ENCODE peak calls at places on chromosome 3, in six cellular contexts. Z is psoas muscle; V is GM23338; K is sigmoid colon; X is CD8-positive, alpha-beta T cell; C is left lung. U is an unnamed sample.

GRCh38 chr3:59783468-59783988 is 733.7 kb upstream of the CFAP20DC start:
- DNase-seq in Z (no peak), V (no peak), K (no peak), X (no peak), C (no peak), U (no peak)

GRCh38 chr3:165983284-165983683 is 146.1 kb upstream of the BCHE start:
- DNase-seq in Z (no peak), V (peak; percentile 45), K (no peak), X (no peak), C (no peak), U (no peak)

GRCh38 chr3:94787734-94788133 is 724.9 kb downstream of the NSUN3 start:
- DNase-seq in Z (no peak), V (no peak), K (no peak), X (no peak), C (no peak), U (no peak)

GRCh38 chr3:71156062-71156665 is 427.4 kb downstream of the FOXP1 start:
- DNase-seq in Z (no peak), V (no peak), K (no peak), X (no peak), C (no peak), U (no peak)

GRCh38 chr3:130392266-130392665 is 46.8 kb downstream of the COL6A5 start:
- DNase-seq in Z (no peak), V (no peak), K (no peak), X (no peak), C (no peak), U (no peak)

GRCh38 chr3:48478631-48479555 is 25.1 kb downstream of the SHISA5 start:
- DNase-seq in Z (no peak), V (no peak), K (no peak), X (peak; percentile 87), C (no peak), U (no peak)

GRCh38 chr3:153350420-153350819 is 188.4 kb downstream of the RAP2B start:
- DNase-seq in Z (no peak), V (no peak), K (no peak), X (no peak), C (no peak), U (no peak)

GRCh38 chr3:5122741-5123706 is 932 bp downstream of the ARL8B start:
- DNase-seq in Z (peak; percentile 73), V (peak; percentile 79), K (peak; percentile 68), X (peak; percentile 50), C (peak; percentile 61), U (peak; percentile 65)

GRCh38 chr3:157816296-157816695 is 289.9 kb downstream of the SHOX2 start:
- DNase-seq in Z (no peak), V (no peak), K (no peak), X (no peak), C (no peak), U (no peak)

GRCh38 chr3:93867425-93867824 is 106.3 kb downstream of the PROS1 start:
- DNase-seq in Z (no peak), V (peak; percentile 8), K (no peak), X (no peak), C (no peak), U (no peak)

GRCh38 chr3:77081240-77081661 is 41.4 kb downstream of the ROBO2 start:
- DNase-seq in Z (no peak), V (no peak), K (no peak), X (no peak), C (peak; percentile 33), U (no peak)

GRCh38 chr3:10502185-10502880 is 3.1 kb downstream of the ATP2B2 start:
- DNase-seq in Z (no peak), V (no peak), K (no peak), X (no peak), C (no peak), U (no peak)

GRCh38 chr3:46578973-46579755 is 13.1 kb upstream of the LRRC2 start:
- DNase-seq in Z (no peak), V (no peak), K (no peak), X (no peak), C (no peak), U (no peak)

GRCh38 chr3:41199866-41200668 is 762 bp downstream of the CTNNB1 start:
- DNase-seq in Z (no peak), V (peak; percentile 79), K (peak; percentile 70), X (no peak), C (peak; percentile 49), U (no peak)

GRCh38 chr3:188261011-188261410 is 107.1 kb downstream of the LPP start:
- DNase-seq in Z (no peak), V (no peak), K (no peak), X (no peak), C (no peak), U (no peak)

GRCh38 chr3:29683306-29683993 is 402.6 kb downstream of the RBMS3 start:
- DNase-seq in Z (no peak), V (no peak), K (no peak), X (no peak), C (no peak), U (no peak)

GRCh38 chr3:180048108-180048507 is 11.4 kb upstream of the PEX5L start:
- DNase-seq in Z (no peak), V (no peak), K (no peak), X (no peak), C (no peak), U (no peak)

GRCh38 chr3:42698911-42699230 is 3.7 kb downstream of the HHATL start:
- DNase-seq in Z (peak; percentile 69), V (no peak), K (no peak), X (peak; percentile 34), C (no peak), U (peak; percentile 53)

GRCh38 chr3:43995078-43995928 is 246.4 kb upstream of the TOPAZ1 start:
- DNase-seq in Z (no peak), V (peak; percentile 77), K (no peak), X (no peak), C (no peak), U (no peak)

GRCh38 chr3:17730318-17730967 is 12.0 kb downstream of the TBC1D5 start:
- DNase-seq in Z (no peak), V (peak; percentile 4), K (no peak), X (no peak), C (peak; percentile 55), U (no peak)

GRCh38 chr3:14440168-14440518 is 37.7 kb downstream of the SLC6A6 start:
- DNase-seq in Z (no peak), V (no peak), K (no peak), X (no peak), C (no peak), U (no peak)

GRCh38 chr3:14439501-14440167 is 37.2 kb downstream of the SLC6A6 start:
- DNase-seq in Z (peak; percentile 80), V (no peak), K (peak; percentile 78), X (no peak), C (peak; percentile 86), U (peak; percentile 80)

GRCh38 chr3:14438262-14438661 is 35.9 kb downstream of the SLC6A6 start:
- DNase-seq in Z (no peak), V (no peak), K (no peak), X (no peak), C (no peak), U (no peak)

GRCh38 chr3:14440531-14441239 is 38.3 kb downstream of the SLC6A6 start:
- DNase-seq in Z (no peak), V (peak; percentile 77), K (no peak), X (no peak), C (no peak), U (no peak)

GRCh38 chr3:14438929-14439328 is 36.5 kb downstream of the SLC6A6 start:
- DNase-seq in Z (no peak), V (no peak), K (no peak), X (no peak), C (no peak), U (no peak)
- H3K4me1 ChIP-seq in Z (peaks cover 67% of the 10 kb centered on the region), V (peaks cover 4% of the 10 kb centered on the region), K (no peaks in the 10 kb centered on the region), X (peaks cover 16% of the 10 kb centered on the region), C (peaks cover 86% of the 10 kb centered on the region), U (peaks cover 82% of the 10 kb centered on the region)

GRCh38 chr3:184250167-184250828 is 826 bp downstream of the EEF1AKMT4 start:
- DNase-seq in Z (peak; percentile 91), V (peak; percentile 98), K (peak; percentile 88), X (peak; percentile 89), C (peak; percentile 87), U (peak; percentile 90)
- H3K4me3 ChIP-seq in Z (peak overlapping the region; percentile 79), V (peak overlapping the region; percentile 93), K (peak overlapping the region; percentile 88), X (peak overlapping the region; percentile 98), C (peak overlapping the region; percentile 69), U (peak overlapping the region; percentile 87)

DNA sequence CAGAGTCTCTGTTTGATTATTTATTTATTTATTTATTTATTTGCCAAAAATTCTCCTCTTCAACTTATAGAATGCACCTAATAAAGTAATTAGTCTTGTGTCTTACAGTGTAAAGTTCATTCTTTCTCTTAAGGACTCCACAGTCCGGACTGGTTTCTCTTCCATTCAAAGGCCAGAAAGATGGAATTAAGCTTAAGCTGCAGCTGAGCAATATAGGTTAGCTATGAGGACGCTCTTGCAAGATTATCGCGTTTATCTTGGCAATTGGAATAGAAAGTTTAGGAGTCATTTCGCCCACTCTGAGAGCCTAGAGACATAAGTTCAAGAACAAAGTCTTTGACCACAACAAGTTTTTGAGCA is 15.0 kb downstream of the TAGLN3 start:
- DNase-seq in Z (no peak), V (no peak), K (no peak), X (no peak), C (no peak), U (no peak)
- TF ChIP-seq CTCF in Z (no peak), V (no peak), K (no peak), X (peak; percentile 39), C (no peak), U (no peak)

DNA sequence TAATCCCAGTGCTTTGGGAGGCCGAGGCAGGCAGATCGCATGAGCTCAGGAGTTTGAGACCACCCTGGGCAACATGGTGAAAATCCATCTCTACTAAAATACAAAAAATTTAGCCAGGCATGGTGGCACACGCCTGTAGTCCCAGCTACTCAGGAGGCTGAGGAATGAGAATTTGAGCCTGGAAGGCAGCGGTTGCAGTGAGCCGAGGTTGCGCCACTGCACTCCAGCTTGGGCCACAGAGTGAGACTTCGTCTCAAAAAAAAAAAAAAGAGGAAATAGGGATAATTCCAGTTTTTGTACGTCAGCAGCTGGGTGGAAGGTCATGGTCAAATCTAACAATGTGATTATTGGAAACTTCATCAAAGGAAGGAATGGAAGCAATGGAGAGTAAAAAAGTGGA is 3.1 kb downstream of the CMC1 start:
- DNase-seq in Z (peak; percentile 12), V (no peak), K (no peak), X (no peak), C (peak; percentile 36), U (no peak)
- H3K4me1 ChIP-seq in Z (peaks cover 17% of the 10 kb centered on the region), V (peaks cover 57% of the 10 kb centered on the region), K (no peaks in the 10 kb centered on the region), X (peaks cover 43% of the 10 kb centered on the region), C (peaks cover 42% of the 10 kb centered on the region), U (peaks cover 42% of the 10 kb centered on the region)

DNA sequence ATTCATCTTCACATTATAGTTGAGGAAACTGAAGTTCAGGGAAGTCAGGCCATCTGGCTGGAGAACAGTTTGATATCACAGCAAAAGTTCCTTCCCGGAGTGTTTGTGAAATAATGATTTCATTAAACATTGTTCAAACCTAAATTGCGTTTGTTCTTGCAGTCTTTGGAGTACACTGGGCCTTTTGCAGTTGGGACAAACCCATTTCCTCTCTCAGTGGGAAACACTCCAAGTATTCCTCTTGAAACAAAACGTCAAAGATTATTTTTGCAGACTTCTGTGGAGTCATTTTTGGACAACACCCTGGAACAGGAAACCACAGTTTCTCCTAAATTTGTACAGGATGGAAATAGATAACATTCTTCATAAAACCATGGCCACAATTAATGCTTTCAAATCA is 287.5 kb downstream of the PTPRG start:
- DNase-seq in Z (no peak), V (no peak), K (no peak), X (no peak), C (no peak), U (no peak)
- H3K4me3 ChIP-seq in Z (no peak overlapping the region), V (peak overlapping the region; percentile 3), K (no peak overlapping the region), X (no peak overlapping the region), C (no peak overlapping the region), U (no peak overlapping the region)

GRCh38 chr3:123479891-123480290 is 31.0 kb upstream of the ADCY5 start:
- DNase-seq in Z (no peak), V (no peak), K (no peak), X (no peak), C (no peak), U (no peak)
- TF ChIP-seq CTCF in Z (no peak), V (no peak), K (no peak), X (no peak), C (no peak), U (no peak)

GRCh38 chr3:186108941-186109865 is at the start of gene ETV5:
- DNase-seq in Z (peak; percentile 100), V (peak; percentile 99), K (peak; percentile 100), X (peak; percentile 79), C (peak; percentile 99), U (peak; percentile 100)
- H3K4me1 ChIP-seq in Z (peaks cover 11% of the 10 kb centered on the region), V (peaks cover 23% of the 10 kb centered on the region), K (no peaks in the 10 kb centered on the region), X (peaks cover 34% of the 10 kb centered on the region), C (peaks cover 38% of the 10 kb centered on the region), U (peaks cover 23% of the 10 kb centered on the region)